ENCODE peak calls at places on chromosomes 13 and 19, in eight cellular contexts. Y, Q, H, Z, T, F, U and G are unnamed samples.

GRCh38 chr13:113650275-113650674 is 7.7 kb downstream of the ATP4B start:
- DNase-seq in Y (peak), Q (no peak), H (no peak), F (no peak), Z (no peak), U (no peak), T (peak), G (peak)

GRCh38 chr13:39035204-39035603 is 2.7 kb downstream of the PROSER1 start:
- DNase-seq in U (no peak), Q (peak), H (no peak), T (no peak), Y (no peak), Z (no peak), F (no peak), G (no peak)

GRCh38 chr13:20313896-20314295 is 81.8 kb upstream of the GJB6 start:
- DNase-seq in F (no peak), T (no peak), Y (no peak), Z (no peak), U (no peak), H (no peak), Q (no peak), G (no peak)

GRCh38 chr19:19911150-19911549 is 10.4 kb downstream of the ZNF93 start:
- DNase-seq in Z (no peak), U (peak), F (no peak), T (no peak), Y (no peak), H (no peak), Q (no peak), G (no peak)

GRCh38 chr13:100673831-100674362 is 698 bp downstream of the TMTC4 start:
- DNase-seq in U (peak), H (no peak), Z (peak), Y (no peak), Q (peak), F (peak), T (no peak), G (no peak)

GRCh38 chr19:7596191-7596937 is 701 bp downstream of the CAMSAP3 start:
- DNase-seq in H (no peak), T (no peak), U (no peak), F (no peak), Z (no peak), Q (peak), Y (no peak), G (no peak)

GRCh38 chr13:98253526-98253925 is 76.5 kb upstream of the RNF113B start:
- DNase-seq in F (no peak), Q (no peak), H (no peak), Y (no peak), T (no peak), Z (no peak), U (no peak), G (no peak)

GRCh38 chr19:19256072-19256969 is 16.8 kb downstream of the TM6SF2 start:
- DNase-seq in Q (peak), Z (no peak), T (no peak), U (no peak), F (no peak), H (no peak), Y (no peak), G (no peak)

GRCh38 chr13:59747529-59747928 is 416.2 kb downstream of the DIAPH3 start:
- DNase-seq in T (no peak), Z (no peak), Y (no peak), Q (peak), H (no peak), U (no peak), F (no peak), G (no peak)

GRCh38 chr19:54431255-54431838 is 16.1 kb downstream of the TTYH1 start:
- DNase-seq in Q (no peak), Z (peak), U (peak), T (no peak), H (no peak), Y (peak), F (no peak), G (no peak)

GRCh38 chr19:54432144-54432738 is 16.8 kb upstream of the LENG8 start:
- DNase-seq in F (no peak), Z (no peak), T (no peak), Y (no peak), U (no peak), H (no peak), Q (no peak), G (no peak)

GRCh38 chr19:54429176-54429495 is 13.9 kb downstream of the TTYH1 start:
- DNase-seq in Y (no peak), F (no peak), Z (no peak), Q (no peak), U (no peak), H (no peak), T (no peak), G (no peak)

GRCh38 chr19:54429545-54430227 is 14.4 kb downstream of the TTYH1 start:
- DNase-seq in F (no peak), T (no peak), Z (no peak), Y (no peak), Q (no peak), U (no peak), H (no peak), G (no peak)

GRCh38 chr19:54430306-54431254 is 15.3 kb downstream of the TTYH1 start:
- DNase-seq in U (peak), Y (no peak), Q (peak), T (peak), H (peak), F (peak), Z (peak), G (no peak)
- TF ChIP-seq CTCF in U (no peak), Y (no peak), Q (peak), T (no peak), H (peak), F (peak), Z (peak), G (no peak)

GRCh38 chr19:54696766-54697165 is 27.5 kb upstream of the KIR3DL3 start:
- DNase-seq in Y (no peak), Z (no peak), Q (no peak), H (no peak), U (no peak), T (no peak), F (no peak), G (no peak)

GRCh38 chr19:54691582-54692293 is 29.0 kb downstream of the LILRB4 start:
- DNase-seq in F (no peak), U (no peak), Q (no peak), Z (no peak), T (no peak), H (no peak), Y (no peak), G (no peak)

GRCh38 chr19:54694648-54695047 is 29.6 kb upstream of the KIR3DL3 start:
- DNase-seq in H (no peak), Y (no peak), T (no peak), Z (no peak), U (no peak), F (no peak), Q (no peak), G (no peak)

GRCh38 chr19:54692294-54692615 is 29.5 kb downstream of the LILRB4 start:
- DNase-seq in F (no peak), T (no peak), U (no peak), H (no peak), Q (no peak), Z (no peak), Y (no peak), G (no peak)

DNA sequence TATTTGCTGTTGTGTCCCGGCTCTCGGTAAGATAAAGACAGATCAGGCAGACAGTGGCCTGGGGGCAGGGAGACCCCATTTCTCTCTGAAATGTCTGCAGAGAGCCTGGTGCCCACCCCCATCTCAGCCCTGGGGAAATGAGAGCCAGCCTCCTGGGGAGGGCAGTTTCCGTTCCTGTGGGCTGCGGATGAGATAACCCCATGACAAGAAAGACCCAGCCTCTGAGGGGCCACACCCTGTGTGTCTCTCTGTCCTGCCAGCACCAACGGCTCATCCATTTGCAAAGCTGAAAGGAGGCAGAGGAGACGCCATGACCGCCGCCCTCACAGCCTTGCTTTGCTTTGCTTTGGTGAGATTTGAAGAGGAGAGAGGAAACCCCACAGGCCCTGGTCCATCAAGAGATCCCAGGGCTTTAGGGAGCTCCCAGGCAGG is 28.1 kb upstream of the KIR3DL3 start:
- DNase-seq in T (no peak), H (no peak), Q (no peak), U (no peak), Z (no peak), F (no peak), Y (no peak), G (no peak)
- H3K27ac ChIP-seq in T (no peak), H (no peak), Q (no peak), U (no peak), Z (no peak), F (no peak), Y (no peak), G (no peak)

DNA sequence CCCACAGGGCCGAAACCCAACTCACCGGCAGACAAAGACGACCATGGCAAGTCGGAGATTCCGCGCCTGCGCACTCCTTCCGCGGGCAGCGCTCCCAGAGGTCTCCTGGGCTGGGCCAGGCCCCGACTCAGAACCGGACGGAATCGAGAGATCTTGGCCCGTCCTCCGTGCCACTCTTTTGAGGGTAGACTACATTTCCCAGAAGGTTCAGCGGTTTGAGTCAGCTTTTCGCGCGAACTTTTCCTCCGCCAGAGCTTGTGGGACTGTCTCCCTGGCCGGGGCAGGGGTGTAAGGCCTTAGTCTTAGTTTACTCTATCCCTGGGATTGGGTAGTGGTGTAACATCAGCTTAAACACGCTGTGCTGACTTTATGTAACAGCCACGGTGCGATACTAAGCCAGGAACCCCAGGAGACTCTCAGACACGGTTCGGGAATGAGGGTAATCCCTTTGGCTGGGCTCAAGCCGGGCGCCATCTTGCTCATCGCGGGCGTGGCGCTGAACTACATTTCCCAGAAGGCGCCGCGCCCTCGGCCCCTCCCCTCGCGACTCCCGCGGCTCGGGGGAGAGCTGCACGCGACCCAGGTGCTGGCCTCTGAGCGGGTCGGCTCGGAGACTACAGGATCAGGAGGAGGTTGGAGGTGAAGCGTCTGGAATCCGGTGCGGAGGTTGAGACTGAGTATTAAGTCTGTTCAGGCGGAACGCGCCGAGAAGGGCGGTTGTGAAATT is at the start of gene ZNF260:
- DNase-seq in Z (peak), H (peak), Q (peak), U (peak), Y (peak), F (peak), T (peak), G (peak)
- TF ChIP-seq CTCF in Z (no peak), H (no peak), Q (no peak), U (peak), Y (no peak), F (no peak), T (no peak), G (no peak)

DNA sequence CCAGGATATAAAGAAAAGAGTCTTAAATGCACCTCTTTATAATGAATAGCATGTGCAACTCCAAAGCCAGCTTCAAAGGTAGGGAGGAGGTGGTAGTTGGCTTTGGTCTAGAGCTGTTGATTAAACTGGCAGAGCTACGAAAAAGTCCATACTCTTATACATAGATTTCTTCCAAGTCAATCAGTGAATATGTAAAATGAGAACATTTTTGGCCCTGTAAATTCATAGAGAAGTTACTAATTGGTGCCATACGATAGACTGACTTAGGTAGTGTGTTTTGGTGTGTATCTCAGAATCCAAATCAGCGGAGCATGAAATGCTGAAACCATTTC is 17.2 kb upstream of the DPY19L3 start:
- DNase-seq in Z (no peak), U (no peak), Q (no peak), F (no peak), H (no peak), T (no peak), Y (no peak), G (no peak)
- H3K27ac ChIP-seq in Z (peak), U (no peak), Q (no peak), F (no peak), H (no peak), T (no peak), Y (no peak), G (peak)

DNA sequence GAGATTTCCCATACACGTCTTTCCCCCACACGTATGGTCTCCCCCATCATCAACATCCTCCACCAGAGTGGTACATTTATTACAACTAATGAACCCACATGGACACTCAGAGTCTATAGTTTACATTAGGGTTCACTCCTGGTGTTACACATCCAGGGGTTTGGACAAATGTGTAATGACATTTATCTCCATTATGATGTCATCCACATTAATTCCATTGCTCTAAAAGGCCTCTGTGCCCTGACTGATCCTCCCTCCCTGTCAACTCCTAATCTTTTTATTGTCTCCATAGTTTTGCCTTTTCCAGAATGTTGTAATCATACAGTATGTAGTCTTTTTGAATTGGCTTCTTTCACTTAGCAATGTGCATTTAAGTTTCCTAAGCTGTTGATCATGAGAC is 8.2 kb downstream of the ZNF383 start:
- DNase-seq in Z (no peak), Q (no peak), H (no peak), U (no peak), T (no peak), F (no peak), Y (no peak), G (no peak)
- TF ChIP-seq CTCF in Z (no peak), Q (no peak), H (no peak), U (no peak), T (no peak), F (no peak), Y (no peak), G (no peak)